ENCODE peak calls at places on chromosome 7, in seven cellular contexts. U is transverse colon, V is psoas muscle, E is prostate gland, B is mucosa of descending colon, G is uterus, X is left ventricle myocardium inferior. Y is an unnamed sample.
A peak's percentile ranks its signal among the peaks of the same experiment; 100 is the strongest.

GRCh38 chr7:73635428-73636200 is 11.3 kb upstream of the MLXIPL start:
- DNase-seq in E (no peak), B (peak; percentile 1), U (no peak), V (no peak), X (no peak), G (no peak), Y (no peak)

GRCh38 chr7:64407148-64407547 is 93.4 kb downstream of the ZNF736 start:
- DNase-seq in V (no peak), U (no peak), X (no peak), B (no peak), E (no peak), G (no peak), Y (peak; percentile 31)

GRCh38 chr7:81638216-81638615 is 131.6 kb downstream of the HGF start:
- DNase-seq in X (no peak), E (no peak), B (no peak), G (no peak), V (no peak), U (no peak), Y (no peak)

GRCh38 chr7:96344236-96344635 is 22.3 kb upstream of the SLC25A13 start:
- DNase-seq in B (no peak), V (no peak), E (no peak), U (no peak), X (no peak), G (no peak), Y (no peak)

GRCh38 chr7:157121184-157121715 is 17.5 kb upstream of the UBE3C start:
- DNase-seq in B (no peak), E (no peak), U (no peak), X (no peak), G (no peak), V (no peak), Y (no peak)

GRCh38 chr7:44284216-44284615 is 41.2 kb downstream of the CAMK2B start:
- DNase-seq in G (peak; percentile 10), U (peak; percentile 4), X (peak; percentile 10), E (no peak), B (peak; percentile 32), V (peak; percentile 16), Y (peak; percentile 32)

GRCh38 chr7:26439502-26440252 is 148.0 kb downstream of the SNX10 start:
- DNase-seq in B (no peak), U (no peak), X (no peak), G (no peak), E (no peak), V (no peak), Y (no peak)

GRCh38 chr7:351681-352480 is 61.9 kb downstream of the FOXL3 start:
- DNase-seq in G (no peak), V (no peak), B (no peak), E (no peak), X (no peak), U (no peak), Y (peak; percentile 41)

GRCh38 chr7:123352226-123352550 is 152.4 kb upstream of the SLC13A1 start:
- DNase-seq in X (no peak), U (no peak), B (no peak), V (no peak), E (no peak), G (no peak), Y (no peak)

GRCh38 chr7:152899482-152900166 is 140.1 kb downstream of the ACTR3B start:
- DNase-seq in U (no peak), V (peak; percentile 76), E (peak; percentile 68), G (no peak), X (peak; percentile 62), B (no peak), Y (peak; percentile 71)

GRCh38 chr7:11517853-11518252 is 314.1 kb downstream of the THSD7A start:
- DNase-seq in X (no peak), B (no peak), G (no peak), U (no peak), V (no peak), E (no peak), Y (no peak)

GRCh38 chr7:1707756-1708611 is 37.9 kb downstream of the ELFN1 start:
- DNase-seq in G (no peak), X (no peak), U (no peak), V (no peak), E (no peak), B (no peak), Y (no peak)

GRCh38 chr7:98618786-98619185 is 1.7 kb downstream of the NPTX2 start:
- DNase-seq in E (no peak), B (no peak), X (no peak), V (no peak), G (no peak), U (no peak), Y (no peak)

GRCh38 chr7:20299647-20300312 is 30.9 kb upstream of the ITGB8 start:
- DNase-seq in V (no peak), E (no peak), B (no peak), X (no peak), U (no peak), G (no peak), Y (no peak)

GRCh38 chr7:12770227-12770975 is 83.0 kb downstream of the ARL4A start:
- DNase-seq in U (peak; percentile 29), V (no peak), B (no peak), X (peak; percentile 18), E (peak; percentile 19), G (no peak), Y (peak; percentile 33)

GRCh38 chr7:122975341-122975740 is 20.2 kb downstream of the TAS2R16 start:
- DNase-seq in V (no peak), X (no peak), B (no peak), U (no peak), E (no peak), G (no peak), Y (no peak)

GRCh38 chr7:71238541-71238940 is 106.6 kb downstream of the GALNT17 start:
- DNase-seq in V (no peak), X (no peak), G (no peak), E (no peak), U (no peak), B (no peak), Y (no peak)

GRCh38 chr7:151102991-151103390 is 16.7 kb downstream of the AGAP3 start:
- DNase-seq in U (no peak), X (no peak), E (no peak), V (no peak), B (no peak), G (no peak), Y (no peak)

GRCh38 chr7:151104411-151105235 is 18.3 kb downstream of the AGAP3 start:
- DNase-seq in E (no peak), G (no peak), U (no peak), X (no peak), B (no peak), V (no peak), Y (no peak)

GRCh38 chr7:151100921-151101320 is 14.6 kb downstream of the AGAP3 start:
- DNase-seq in X (no peak), E (no peak), U (no peak), G (no peak), B (no peak), V (peak; percentile 12), Y (peak; percentile 46)

GRCh38 chr7:151101621-151102396 is 15.5 kb downstream of the AGAP3 start:
- DNase-seq in B (no peak), U (no peak), X (no peak), E (no peak), V (peak; percentile 15), G (no peak), Y (peak; percentile 10)

GRCh38 chr7:151103973-151104372 is 17.7 kb downstream of the AGAP3 start:
- DNase-seq in E (no peak), B (no peak), U (no peak), V (no peak), X (no peak), G (no peak), Y (no peak)
- H3K4me3 ChIP-seq in E (no peak overlapping the region), B (no peak overlapping the region), U (no peak overlapping the region), V (no peak overlapping the region), X (no peak overlapping the region), G (no peak overlapping the region), Y (no peak overlapping the region)

GRCh38 chr7:45650404-45651055 is 76.4 kb downstream of the ADCY1 start:
- DNase-seq in E (no peak), U (no peak), G (no peak), V (no peak), X (no peak), B (no peak), Y (no peak)
- H3K9me3 ChIP-seq in E (no peaks in the 10 kb centered on the region), U (no peaks in the 10 kb centered on the region), G (no peaks in the 10 kb centered on the region), V (no peaks in the 10 kb centered on the region), X (no peaks in the 10 kb centered on the region), B (no peaks in the 10 kb centered on the region), Y (no peaks in the 10 kb centered on the region)

DNA sequence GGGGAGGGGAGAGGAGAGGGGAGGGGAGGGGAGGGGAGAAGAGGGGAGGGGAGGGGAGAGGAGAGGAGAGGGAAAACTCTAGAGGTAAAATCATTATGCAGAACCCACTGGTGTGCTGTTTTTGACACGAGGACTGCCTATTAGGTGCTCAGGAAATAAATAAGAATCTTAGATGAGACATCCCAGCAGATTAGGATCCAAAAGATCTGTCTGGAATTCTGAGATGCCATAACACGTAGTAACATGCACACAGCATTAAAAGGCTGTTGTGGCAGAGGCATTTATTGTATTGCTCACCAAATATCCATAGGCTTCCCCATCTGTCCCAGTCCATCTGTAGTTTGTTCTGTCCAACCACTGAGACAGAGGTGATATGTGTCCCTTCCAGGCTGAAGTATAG is 40.8 kb upstream of the KMT2E start:
- DNase-seq in E (no peak), V (no peak), X (no peak), G (no peak), U (no peak), B (no peak), Y (no peak)
- H3K4me3 ChIP-seq in E (no peak overlapping the region), V (no peak overlapping the region), X (no peak overlapping the region), G (no peak overlapping the region), U (no peak overlapping the region), B (no peak overlapping the region), Y (no peak overlapping the region)

GRCh38 chr7:155184923-155185322 is 112.8 kb upstream of the INSIG1 start:
- DNase-seq in U (no peak), E (no peak), G (no peak), V (no peak), B (no peak), X (no peak), Y (no peak)

GRCh38 chr7:155189600-155189989 is 108.1 kb upstream of the INSIG1 start:
- DNase-seq in V (no peak), B (no peak), E (no peak), X (no peak), G (no peak), U (no peak), Y (no peak)

GRCh38 chr7:155188821-155189599 is 108.7 kb upstream of the INSIG1 start:
- DNase-seq in G (no peak), X (no peak), U (no peak), V (no peak), E (no peak), B (no peak), Y (no peak)

GRCh38 chr7:155188357-155188756 is 109.3 kb upstream of the INSIG1 start:
- DNase-seq in G (no peak), V (no peak), X (no peak), B (no peak), U (no peak), E (no peak), Y (no peak)

DNA sequence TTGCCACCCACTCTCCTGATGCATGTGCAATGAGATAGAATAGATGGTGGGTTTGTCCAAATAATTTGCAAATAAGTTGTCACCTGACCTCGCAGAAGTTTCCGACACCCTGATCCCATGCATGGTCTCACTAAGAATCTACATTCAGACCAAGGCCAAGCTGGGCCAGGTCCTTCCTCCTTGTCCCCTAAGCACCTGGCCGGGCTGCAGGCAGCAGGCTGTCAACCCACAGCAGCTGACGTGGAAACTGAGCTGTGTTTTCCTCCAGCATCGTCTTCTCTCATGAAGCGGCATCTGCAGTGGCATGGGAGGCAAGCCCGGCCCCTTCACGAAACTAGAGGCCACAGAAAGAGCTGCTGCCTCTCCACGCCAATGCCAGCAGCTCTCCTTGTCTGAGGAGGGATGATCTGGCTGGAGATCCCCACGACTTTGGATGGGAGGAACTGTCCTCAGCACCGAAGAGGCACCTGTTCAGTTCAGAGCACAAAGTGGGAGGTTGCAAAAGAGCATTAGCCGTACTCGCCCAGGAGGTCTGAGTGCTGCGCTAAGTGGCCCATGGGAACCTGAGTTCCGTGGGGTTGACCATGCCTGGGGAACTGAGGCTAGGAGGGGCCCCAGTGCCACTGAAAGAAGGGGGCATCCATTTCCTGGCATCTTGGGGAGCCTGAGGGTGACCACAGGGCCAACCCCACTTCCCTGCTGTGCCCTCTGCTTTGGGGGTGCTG is 110.5 kb upstream of the INSIG1 start:
- DNase-seq in B (no peak), E (no peak), G (no peak), X (no peak), U (no peak), V (no peak), Y (no peak)
- H3K9me3 ChIP-seq in B (peaks cover 27% of the 10 kb centered on the region), E (peaks cover 7% of the 10 kb centered on the region), G (no peaks in the 10 kb centered on the region), X (peaks cover 30% of the 10 kb centered on the region), U (peaks cover 21% of the 10 kb centered on the region), V (peaks cover 16% of the 10 kb centered on the region), Y (peaks cover 7% of the 10 kb centered on the region)